ENCODE peak calls at places on chromosomes 5 and 9, in four cellular contexts. One of them, this sample, is unnamed.

GRCh38 chr9:89854715-89855475 is 250.1 kb downstream of the GADD45G start:
- DNase-seq in erythroblast: no peak
- DNase-seq in activated CD4-positive, CD25-positive, alpha-beta regulatory T cell treated with anti-CD3 and anti-CD28 coated beads, Interleukin-2, amount 50 U/mL, for 16 hours: no peak
- DNase-seq in HT1080: no peak
- DNase-seq in this sample: no peak

GRCh38 chr5:83042507-83042906 is 34.7 kb downstream of the TMEM167A start:
- DNase-seq in erythroblast: no peak
- DNase-seq in activated CD4-positive, CD25-positive, alpha-beta regulatory T cell treated with anti-CD3 and anti-CD28 coated beads, Interleukin-2, amount 50 U/mL, for 16 hours: no peak
- DNase-seq in HT1080: no peak
- DNase-seq in this sample: no peak

GRCh38 chr9:134698587-134699342 is 57.2 kb downstream of the COL5A1 start:
- DNase-seq in erythroblast: peak
- DNase-seq in activated CD4-positive, CD25-positive, alpha-beta regulatory T cell treated with anti-CD3 and anti-CD28 coated beads, Interleukin-2, amount 50 U/mL, for 16 hours: no peak
- DNase-seq in HT1080: peak
- DNase-seq in this sample: peak

GRCh38 chr5:39466804-39467203 is 42.0 kb upstream of the DAB2 start:
- DNase-seq in erythroblast: no peak
- DNase-seq in activated CD4-positive, CD25-positive, alpha-beta regulatory T cell treated with anti-CD3 and anti-CD28 coated beads, Interleukin-2, amount 50 U/mL, for 16 hours: no peak
- DNase-seq in HT1080: no peak
- DNase-seq in this sample: no peak

GRCh38 chr9:86021166-86021565 is 78.2 kb downstream of the GOLM1 start:
- DNase-seq in erythroblast: no peak
- DNase-seq in activated CD4-positive, CD25-positive, alpha-beta regulatory T cell treated with anti-CD3 and anti-CD28 coated beads, Interleukin-2, amount 50 U/mL, for 16 hours: no peak
- DNase-seq in HT1080: no peak
- DNase-seq in this sample: no peak

GRCh38 chr5:32710335-32710858 is 724 bp upstream of the NPR3 start:
- DNase-seq in erythroblast: peak
- DNase-seq in activated CD4-positive, CD25-positive, alpha-beta regulatory T cell treated with anti-CD3 and anti-CD28 coated beads, Interleukin-2, amount 50 U/mL, for 16 hours: no peak
- DNase-seq in HT1080: no peak
- DNase-seq in this sample: peak

GRCh38 chr9:29144476-29144875 is 1571.2 kb upstream of the C9orf72 start:
- DNase-seq in erythroblast: no peak
- DNase-seq in activated CD4-positive, CD25-positive, alpha-beta regulatory T cell treated with anti-CD3 and anti-CD28 coated beads, Interleukin-2, amount 50 U/mL, for 16 hours: no peak
- DNase-seq in HT1080: peak
- DNase-seq in this sample: peak

GRCh38 chr9:92737611-92738299 is 26.9 kb downstream of the BICD2 start:
- DNase-seq in erythroblast: no peak
- DNase-seq in activated CD4-positive, CD25-positive, alpha-beta regulatory T cell treated with anti-CD3 and anti-CD28 coated beads, Interleukin-2, amount 50 U/mL, for 16 hours: no peak
- DNase-seq in HT1080: no peak
- DNase-seq in this sample: no peak

GRCh38 chr5:121189569-121190305 is 661.9 kb upstream of the FTMT start:
- DNase-seq in erythroblast: no peak
- DNase-seq in activated CD4-positive, CD25-positive, alpha-beta regulatory T cell treated with anti-CD3 and anti-CD28 coated beads, Interleukin-2, amount 50 U/mL, for 16 hours: no peak
- DNase-seq in HT1080: peak
- DNase-seq in this sample: peak

GRCh38 chr5:68420476-68421344 is 205.2 kb downstream of the PIK3R1 start:
- DNase-seq in erythroblast: peak
- DNase-seq in activated CD4-positive, CD25-positive, alpha-beta regulatory T cell treated with anti-CD3 and anti-CD28 coated beads, Interleukin-2, amount 50 U/mL, for 16 hours: no peak
- DNase-seq in HT1080: no peak
- DNase-seq in this sample: no peak

GRCh38 chr5:149195337-149195887 is 54.1 kb downstream of the ABLIM3 start:
- DNase-seq in erythroblast: no peak
- DNase-seq in activated CD4-positive, CD25-positive, alpha-beta regulatory T cell treated with anti-CD3 and anti-CD28 coated beads, Interleukin-2, amount 50 U/mL, for 16 hours: no peak
- DNase-seq in HT1080: no peak
- DNase-seq in this sample: no peak

GRCh38 chr5:1235838-1236237 is 10.7 kb downstream of the SLC6A18 start:
- DNase-seq in erythroblast: no peak
- DNase-seq in activated CD4-positive, CD25-positive, alpha-beta regulatory T cell treated with anti-CD3 and anti-CD28 coated beads, Interleukin-2, amount 50 U/mL, for 16 hours: no peak
- DNase-seq in HT1080: no peak
- DNase-seq in this sample: no peak

GRCh38 chr5:129096382-129096991 is 1.9 kb downstream of the ISOC1 start:
- DNase-seq in erythroblast: peak
- DNase-seq in activated CD4-positive, CD25-positive, alpha-beta regulatory T cell treated with anti-CD3 and anti-CD28 coated beads, Interleukin-2, amount 50 U/mL, for 16 hours: no peak
- DNase-seq in HT1080: no peak
- DNase-seq in this sample: no peak

GRCh38 chr5:89900346-89900745 is 509.2 kb downstream of the CETN3 start:
- DNase-seq in erythroblast: no peak
- DNase-seq in activated CD4-positive, CD25-positive, alpha-beta regulatory T cell treated with anti-CD3 and anti-CD28 coated beads, Interleukin-2, amount 50 U/mL, for 16 hours: no peak
- DNase-seq in HT1080: no peak
- DNase-seq in this sample: no peak

GRCh38 chr9:73979894-73980264 is 517.3 kb upstream of the RORB start:
- DNase-seq in erythroblast: no peak
- DNase-seq in activated CD4-positive, CD25-positive, alpha-beta regulatory T cell treated with anti-CD3 and anti-CD28 coated beads, Interleukin-2, amount 50 U/mL, for 16 hours: no peak
- DNase-seq in HT1080: no peak
- DNase-seq in this sample: no peak

GRCh38 chr9:18825775-18826174 is 207.2 kb downstream of the SAXO1 start:
- DNase-seq in erythroblast: no peak
- DNase-seq in activated CD4-positive, CD25-positive, alpha-beta regulatory T cell treated with anti-CD3 and anti-CD28 coated beads, Interleukin-2, amount 50 U/mL, for 16 hours: no peak
- DNase-seq in HT1080: no peak
- DNase-seq in this sample: no peak

GRCh38 chr5:80216096-80216495 is 39.8 kb downstream of the SERINC5 start:
- DNase-seq in erythroblast: no peak
- DNase-seq in activated CD4-positive, CD25-positive, alpha-beta regulatory T cell treated with anti-CD3 and anti-CD28 coated beads, Interleukin-2, amount 50 U/mL, for 16 hours: no peak
- DNase-seq in HT1080: no peak
- DNase-seq in this sample: no peak

GRCh38 chr9:14485366-14485765 is 171.4 kb upstream of the NFIB start:
- DNase-seq in erythroblast: no peak
- DNase-seq in activated CD4-positive, CD25-positive, alpha-beta regulatory T cell treated with anti-CD3 and anti-CD28 coated beads, Interleukin-2, amount 50 U/mL, for 16 hours: no peak
- DNase-seq in HT1080: peak
- DNase-seq in this sample: no peak

GRCh38 chr5:119435436-119436132 is 16.7 kb upstream of the HSD17B4 start:
- DNase-seq in erythroblast: peak
- DNase-seq in activated CD4-positive, CD25-positive, alpha-beta regulatory T cell treated with anti-CD3 and anti-CD28 coated beads, Interleukin-2, amount 50 U/mL, for 16 hours: peak
- DNase-seq in HT1080: peak
- DNase-seq in this sample: peak

GRCh38 chr5:180116441-180117377 is 45.1 kb upstream of the RNF130 start:
- DNase-seq in erythroblast: no peak
- DNase-seq in activated CD4-positive, CD25-positive, alpha-beta regulatory T cell treated with anti-CD3 and anti-CD28 coated beads, Interleukin-2, amount 50 U/mL, for 16 hours: no peak
- DNase-seq in HT1080: no peak
- DNase-seq in this sample: no peak

GRCh38 chr9:18495065-18495464 is 21.1 kb downstream of the ADAMTSL1 start:
- DNase-seq in erythroblast: no peak
- DNase-seq in activated CD4-positive, CD25-positive, alpha-beta regulatory T cell treated with anti-CD3 and anti-CD28 coated beads, Interleukin-2, amount 50 U/mL, for 16 hours: no peak
- DNase-seq in HT1080: no peak
- DNase-seq in this sample: peak

GRCh38 chr5:23234153-23234729 is 273.2 kb upstream of the PRDM9 start:
- DNase-seq in erythroblast: no peak
- DNase-seq in activated CD4-positive, CD25-positive, alpha-beta regulatory T cell treated with anti-CD3 and anti-CD28 coated beads, Interleukin-2, amount 50 U/mL, for 16 hours: no peak
- DNase-seq in HT1080: no peak
- DNase-seq in this sample: no peak

GRCh38 chr5:96112703-96113102 is 151.1 kb upstream of the ELL2 start:
- DNase-seq in erythroblast: no peak
- DNase-seq in activated CD4-positive, CD25-positive, alpha-beta regulatory T cell treated with anti-CD3 and anti-CD28 coated beads, Interleukin-2, amount 50 U/mL, for 16 hours: no peak
- DNase-seq in HT1080: no peak
- DNase-seq in this sample: no peak

GRCh38 chr5:43555895-43556606 is 826 bp downstream of the PAIP1 start:
- DNase-seq in erythroblast: peak
- DNase-seq in activated CD4-positive, CD25-positive, alpha-beta regulatory T cell treated with anti-CD3 and anti-CD28 coated beads, Interleukin-2, amount 50 U/mL, for 16 hours: peak
- DNase-seq in HT1080: peak
- DNase-seq in this sample: peak

GRCh38 chr9:134210511-134210907 is 46.1 kb upstream of the RNU6ATAC start:
- DNase-seq in erythroblast: no peak
- DNase-seq in activated CD4-positive, CD25-positive, alpha-beta regulatory T cell treated with anti-CD3 and anti-CD28 coated beads, Interleukin-2, amount 50 U/mL, for 16 hours: no peak
- DNase-seq in HT1080: no peak
- DNase-seq in this sample: no peak

GRCh38 chr5:131022811-131023210 is 142.2 kb downstream of the HINT1 start:
- DNase-seq in erythroblast: no peak
- DNase-seq in activated CD4-positive, CD25-positive, alpha-beta regulatory T cell treated with anti-CD3 and anti-CD28 coated beads, Interleukin-2, amount 50 U/mL, for 16 hours: no peak
- DNase-seq in HT1080: no peak
- DNase-seq in this sample: no peak

GRCh38 chr5:60677831-60678664 is 21.9 kb downstream of the DEPDC1B start:
- DNase-seq in erythroblast: peak
- DNase-seq in activated CD4-positive, CD25-positive, alpha-beta regulatory T cell treated with anti-CD3 and anti-CD28 coated beads, Interleukin-2, amount 50 U/mL, for 16 hours: no peak
- DNase-seq in HT1080: peak
- DNase-seq in this sample: peak

GRCh38 chr9:105066265-105066865 is 138.4 kb upstream of the ABCA1 start:
- DNase-seq in erythroblast: peak
- DNase-seq in activated CD4-positive, CD25-positive, alpha-beta regulatory T cell treated with anti-CD3 and anti-CD28 coated beads, Interleukin-2, amount 50 U/mL, for 16 hours: no peak
- DNase-seq in HT1080: no peak
- DNase-seq in this sample: no peak

GRCh38 chr5:17340816-17341215 is 123.4 kb downstream of the BASP1 start:
- DNase-seq in erythroblast: no peak
- DNase-seq in activated CD4-positive, CD25-positive, alpha-beta regulatory T cell treated with anti-CD3 and anti-CD28 coated beads, Interleukin-2, amount 50 U/mL, for 16 hours: no peak
- DNase-seq in HT1080: no peak
- DNase-seq in this sample: peak

GRCh38 chr5:127590154-127590722 is 58.6 kb upstream of the CTXN3 start:
- DNase-seq in erythroblast: no peak
- DNase-seq in activated CD4-positive, CD25-positive, alpha-beta regulatory T cell treated with anti-CD3 and anti-CD28 coated beads, Interleukin-2, amount 50 U/mL, for 16 hours: no peak
- DNase-seq in HT1080: no peak
- DNase-seq in this sample: no peak

GRCh38 chr5:103512506-103512905 is 50.1 kb downstream of the NUDT12 start:
- DNase-seq in erythroblast: no peak
- DNase-seq in activated CD4-positive, CD25-positive, alpha-beta regulatory T cell treated with anti-CD3 and anti-CD28 coated beads, Interleukin-2, amount 50 U/mL, for 16 hours: no peak
- DNase-seq in HT1080: no peak
- DNase-seq in this sample: no peak

GRCh38 chr5:139638736-139639618 is 9.2 kb upstream of the CXXC5 start:
- DNase-seq in erythroblast: peak
- DNase-seq in activated CD4-positive, CD25-positive, alpha-beta regulatory T cell treated with anti-CD3 and anti-CD28 coated beads, Interleukin-2, amount 50 U/mL, for 16 hours: no peak
- DNase-seq in HT1080: no peak
- DNase-seq in this sample: no peak

GRCh38 chr9:75148551-75148950 is 60.2 kb downstream of the OSTF1 start:
- DNase-seq in erythroblast: no peak
- DNase-seq in activated CD4-positive, CD25-positive, alpha-beta regulatory T cell treated with anti-CD3 and anti-CD28 coated beads, Interleukin-2, amount 50 U/mL, for 16 hours: no peak
- DNase-seq in HT1080: peak
- DNase-seq in this sample: peak

GRCh38 chr5:97550164-97550563 is 367.1 kb upstream of the RIOK2 start:
- DNase-seq in erythroblast: no peak
- DNase-seq in activated CD4-positive, CD25-positive, alpha-beta regulatory T cell treated with anti-CD3 and anti-CD28 coated beads, Interleukin-2, amount 50 U/mL, for 16 hours: no peak
- DNase-seq in HT1080: peak
- DNase-seq in this sample: peak

GRCh38 chr9:83431470-83432060 is 106.6 kb downstream of the FRMD3 start:
- DNase-seq in erythroblast: no peak
- DNase-seq in activated CD4-positive, CD25-positive, alpha-beta regulatory T cell treated with anti-CD3 and anti-CD28 coated beads, Interleukin-2, amount 50 U/mL, for 16 hours: no peak
- DNase-seq in HT1080: no peak
- DNase-seq in this sample: no peak

GRCh38 chr9:114313186-114313585 is 9.7 kb upstream of the ORM1 start:
- DNase-seq in erythroblast: no peak
- DNase-seq in activated CD4-positive, CD25-positive, alpha-beta regulatory T cell treated with anti-CD3 and anti-CD28 coated beads, Interleukin-2, amount 50 U/mL, for 16 hours: no peak
- DNase-seq in HT1080: no peak
- DNase-seq in this sample: no peak

GRCh38 chr9:110847661-110848060 is 179.1 kb downstream of the MUSK start:
- DNase-seq in erythroblast: no peak
- DNase-seq in activated CD4-positive, CD25-positive, alpha-beta regulatory T cell treated with anti-CD3 and anti-CD28 coated beads, Interleukin-2, amount 50 U/mL, for 16 hours: no peak
- DNase-seq in HT1080: no peak
- DNase-seq in this sample: peak

GRCh38 chr5:53983568-53984465 is 326.6 kb downstream of the ARL15 start:
- DNase-seq in erythroblast: no peak
- DNase-seq in activated CD4-positive, CD25-positive, alpha-beta regulatory T cell treated with anti-CD3 and anti-CD28 coated beads, Interleukin-2, amount 50 U/mL, for 16 hours: no peak
- DNase-seq in HT1080: peak
- DNase-seq in this sample: peak

This sample was measured in RPMI7951.